ENCODE peak calls at places on chromosome X, in four cellular contexts. L is iPS DF 6.9, M is fibroblast of the aortic adventitia, S is NCI-H2029 treated with DMSO at 0.1 percent for 48 hours. Q is an unnamed sample.

GRCh38 chrX:71515039-71515398 is 17.9 kb upstream of the OGT start:
- DNase-seq in L (no peak), M (peak), S (no peak), Q (no peak)

GRCh38 chrX:39975094-39975865 is 122.5 kb downstream of the BCOR start:
- DNase-seq in L (no peak), M (no peak), S (no peak), Q (peak)

GRCh38 chrX:74179071-74179470 is 124.9 kb upstream of the ZCCHC13 start:
- DNase-seq in L (no peak), M (peak), S (no peak), Q (no peak)

GRCh38 chrX:11793734-11794133 is 35.7 kb downstream of the MSL3 start:
- DNase-seq in L (no peak), M (no peak), S (no peak), Q (no peak)

GRCh38 chrX:110001702-110002299 is 1.1 kb upstream of the TMEM164 start:
- DNase-seq in L (no peak), M (no peak), S (no peak), Q (peak)

GRCh38 chrX:132463411-132463810 is 25.4 kb downstream of the MBNL3 start:
- DNase-seq in L (no peak), M (peak), S (no peak), Q (no peak)

GRCh38 chrX:49058794-49059193 is at the start of gene CCDC120:
- DNase-seq in L (no peak), M (no peak), S (no peak), Q (no peak)

GRCh38 chrX:41085883-41086626 is 810 bp downstream of the USP9X start:
- DNase-seq in L (no peak), M (peak), S (no peak), Q (no peak)

GRCh38 chrX:119417842-119418241 is 18.7 kb downstream of the SLC25A43 start:
- DNase-seq in L (no peak), M (no peak), S (no peak), Q (no peak)

GRCh38 chrX:153502796-153503195 is 8.0 kb downstream of the BGN start:
- DNase-seq in L (no peak), M (no peak), S (no peak), Q (no peak)

GRCh38 chrX:95754411-95754810 is 930.2 kb upstream of the DIAPH2 start:
- DNase-seq in L (no peak), M (no peak), S (no peak), Q (no peak)

GRCh38 chrX:150450519-150451177 is 87.5 kb downstream of the MAMLD1 start:
- DNase-seq in L (no peak), M (no peak), S (no peak), Q (no peak)

GRCh38 chrX:49199906-49200771 is at the start of gene SYP:
- DNase-seq in L (no peak), M (peak), S (peak), Q (peak)